ENCODE peak calls at places on chromosome 7, in five cellular contexts. X, H, S, E and K are unnamed samples.

GRCh38 chr7:44761207-44762161 is 12.8 kb downstream of the ZMIZ2 start:
- DNase-seq in H (peak; percentile 90), S (no peak), X (peak; percentile 75), E (no peak), K (peak; percentile 85)

GRCh38 chr7:116395125-116395791 is 104.3 kb upstream of the CAV2 start:
- DNase-seq in H (no peak), E (no peak), X (peak; percentile 95), S (no peak), K (no peak)

GRCh38 chr7:124688991-124689390 is 76.6 kb downstream of the GPR37 start:
- DNase-seq in H (no peak), S (no peak), X (no peak), E (no peak), K (no peak)

GRCh38 chr7:1533255-1533568 is 2.7 kb downstream of the MAFK start:
- DNase-seq in E (no peak), S (no peak), X (no peak), H (no peak), K (no peak)

GRCh38 chr7:13420711-13421110 is 568.8 kb downstream of the ETV1 start:
- DNase-seq in S (no peak), E (no peak), X (no peak), H (no peak), K (no peak)

GRCh38 chr7:65307651-65308299 is 65.9 kb upstream of the ZNF92 start:
- DNase-seq in H (peak; percentile 46), S (peak; percentile 37), X (peak; percentile 62), E (peak; percentile 52), K (peak; percentile 18)

GRCh38 chr7:133029463-133029862 is 52.4 kb downstream of the CHCHD3 start:
- DNase-seq in S (no peak), H (no peak), X (no peak), E (no peak), K (no peak)

GRCh38 chr7:53661645-53662217 is 626.3 kb downstream of the POM121L12 start:
- DNase-seq in E (no peak), H (no peak), S (no peak), X (no peak), K (no peak)

GRCh38 chr7:29442146-29442545 is 121.5 kb upstream of the PRR15 start:
- DNase-seq in E (no peak), S (no peak), X (peak; percentile 76), H (no peak), K (no peak)

GRCh38 chr7:26078437-26079362 is 73.3 kb upstream of the NFE2L3 start:
- DNase-seq in E (peak; percentile 91), S (peak; percentile 82), X (peak; percentile 48), H (peak; percentile 76), K (peak; percentile 62)

GRCh38 chr7:107179326-107180163 is 10.7 kb downstream of the HBP1 start:
- DNase-seq in H (peak; percentile 26), X (peak; percentile 55), E (no peak), S (no peak), K (no peak)

GRCh38 chr7:90250601-90251303 is 5.8 kb downstream of the CFAP69 start:
- DNase-seq in S (no peak), X (no peak), H (no peak), E (no peak), K (no peak)
- H3K27ac ChIP-seq in S (no peak overlapping the region), X (no peak overlapping the region), H (no peak overlapping the region), E (no peak overlapping the region), K (peak overlapping the region; percentile 21)

GRCh38 chr7:92634924-92635519 is 44.8 kb upstream of the FAM133B start:
- DNase-seq in E (peak; percentile 17), S (no peak), X (peak; percentile 49), H (peak; percentile 37), K (peak; percentile 26)
- H3K27ac ChIP-seq in E (peak overlapping the region; percentile 31), S (no peak overlapping the region), X (no peak overlapping the region), H (peak overlapping the region; percentile 51), K (no peak overlapping the region)

DNA sequence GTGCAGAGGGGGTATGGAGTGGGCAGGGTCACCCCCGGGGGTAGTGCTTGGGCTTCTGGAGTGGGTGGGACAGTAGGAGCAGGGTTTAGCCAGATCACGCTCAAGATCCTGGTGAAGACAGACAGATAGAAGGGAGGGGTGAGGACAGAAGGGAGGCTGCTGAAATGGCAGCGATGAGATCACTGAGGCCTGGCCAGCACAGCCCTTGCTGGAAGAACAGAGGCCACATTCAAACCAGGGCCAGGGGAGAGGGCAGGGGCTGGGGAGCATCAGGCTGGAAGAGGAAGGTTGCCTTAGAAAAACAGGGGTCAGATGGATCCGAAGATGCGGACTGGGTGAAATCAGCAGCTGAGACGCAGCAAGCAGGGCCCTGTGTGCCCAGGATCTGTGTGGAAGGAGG is 105.9 kb downstream of the GRB10 start:
- DNase-seq in E (no peak), S (no peak), H (no peak), X (no peak), K (no peak)
- H3K27ac ChIP-seq in E (no peak overlapping the region), S (no peak overlapping the region), H (no peak overlapping the region), X (no peak overlapping the region), K (peak overlapping the region; percentile 63)

DNA sequence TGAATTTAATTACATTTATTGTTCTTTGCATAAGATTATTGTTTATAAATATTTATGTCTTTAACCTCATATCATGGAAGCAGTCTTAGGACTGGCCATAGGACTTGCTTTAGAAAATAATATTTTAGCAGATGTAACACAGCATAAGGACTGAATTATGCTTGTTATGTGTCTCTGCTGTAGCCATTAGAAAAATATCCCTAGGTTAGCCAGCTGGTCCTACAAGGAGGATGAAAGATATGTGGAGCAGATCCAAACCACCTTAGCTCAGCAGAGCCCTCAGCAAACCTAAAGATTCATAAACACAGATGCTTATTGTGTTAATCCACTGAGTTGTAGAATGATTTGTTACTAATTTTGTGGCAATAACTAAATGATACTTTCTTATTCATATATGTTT is 166.0 kb upstream of the COL1A2 start:
- DNase-seq in X (no peak), E (no peak), S (no peak), H (no peak), K (no peak)
- H3K27ac ChIP-seq in X (no peak overlapping the region), E (no peak overlapping the region), S (no peak overlapping the region), H (no peak overlapping the region), K (no peak overlapping the region)

GRCh38 chr7:37694208-37695080 is 10.9 kb downstream of the GPR141 start:
- DNase-seq in X (no peak), S (no peak), H (no peak), E (no peak), K (no peak)
- H3K27ac ChIP-seq in X (no peak overlapping the region), S (no peak overlapping the region), H (no peak overlapping the region), E (no peak overlapping the region), K (no peak overlapping the region)

GRCh38 chr7:105013283-105013817 is 655 bp upstream of the KMT2E start:
- DNase-seq in S (peak; percentile 95), E (peak; percentile 97), H (peak; percentile 94), X (peak; percentile 87), K (peak; percentile 93)

GRCh38 chr7:105015631-105015965 is 1.6 kb downstream of the KMT2E start:
- DNase-seq in S (no peak), X (peak; percentile 28), E (peak; percentile 45), H (peak; percentile 72), K (peak; percentile 64)

GRCh38 chr7:105014725-105015630 is 973 bp downstream of the KMT2E start:
- DNase-seq in E (peak; percentile 78), X (peak; percentile 60), S (peak; percentile 42), H (peak; percentile 83), K (peak; percentile 69)

GRCh38 chr7:105012503-105013282 is 1.3 kb upstream of the KMT2E start:
- DNase-seq in H (peak; percentile 100), S (peak; percentile 100), X (peak; percentile 99), E (peak; percentile 98), K (peak; percentile 99)

DNA sequence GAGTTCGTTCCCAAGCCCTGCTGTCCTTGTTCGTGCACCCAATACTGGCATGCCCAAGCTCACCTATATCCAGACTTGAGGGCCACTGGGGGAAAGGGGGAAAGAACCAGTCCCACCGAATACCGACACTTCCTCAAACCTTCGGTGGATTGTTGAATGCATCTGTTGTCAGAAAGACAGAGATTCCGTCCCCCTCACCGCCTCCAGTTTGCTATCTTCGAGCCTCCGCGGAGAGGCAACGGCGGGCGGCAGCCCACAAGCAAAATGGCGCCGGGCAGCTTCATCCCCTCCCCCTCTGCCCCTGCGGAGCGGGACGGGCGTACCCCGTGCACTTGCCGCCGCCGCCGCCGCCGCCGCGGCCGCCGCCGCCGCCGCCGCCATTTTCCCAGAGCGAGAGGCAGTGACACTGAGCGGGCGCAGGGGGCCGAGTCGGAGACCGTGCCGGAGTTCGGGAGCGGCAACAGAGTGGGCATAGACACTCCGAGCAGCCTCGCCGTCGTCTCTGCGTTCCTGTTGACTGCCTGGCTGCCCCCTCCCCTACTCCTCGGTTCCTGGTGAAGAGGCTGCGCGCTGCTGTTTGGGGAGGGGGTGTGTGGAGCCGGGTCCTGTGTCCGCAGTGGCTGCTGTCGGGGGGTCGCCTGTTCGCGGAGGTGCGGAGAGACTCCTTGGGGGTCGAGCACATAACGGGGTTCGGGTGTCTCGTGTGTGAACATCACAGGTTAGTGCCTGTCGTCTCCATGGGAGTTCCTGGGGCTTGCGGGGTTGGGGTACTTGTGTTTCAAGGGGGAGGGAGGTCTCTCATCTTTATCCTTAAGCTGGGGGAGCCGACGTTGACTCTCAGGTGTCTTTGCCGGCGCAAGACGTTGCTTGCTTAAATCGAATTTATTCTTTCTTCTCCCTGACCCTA is at the start of gene KMT2E:
- DNase-seq in H (peak; percentile 91), E (peak; percentile 88), X (peak; percentile 69), S (peak; percentile 96), K (peak; percentile 83)
- H3K27ac ChIP-seq in H (peak within 1 kb of the TSS; percentile 99), E (peak within 1 kb of the TSS; percentile 98), X (peak within 1 kb of the TSS; percentile 99), S (peak within 1 kb of the TSS; percentile 97), K (peak within 1 kb of the TSS; percentile 98)

GRCh38 chr7:79453266-79453557 is 255 bp downstream of the MAGI2 start:
- DNase-seq in S (no peak), E (no peak), H (peak; percentile 17), X (no peak), K (no peak)
- H3K27ac ChIP-seq in S (no peak overlapping the region), E (no peak overlapping the region), H (peak overlapping the region; percentile 77), X (peak overlapping the region; percentile 85), K (peak overlapping the region; percentile 82)

GRCh38 chr7:41148521-41148951 is 554.4 kb downstream of the INHBA start:
- DNase-seq in H (no peak), X (peak; percentile 89), S (no peak), E (no peak), K (no peak)
- H3K27ac ChIP-seq in H (no peak overlapping the region), X (no peak overlapping the region), S (no peak overlapping the region), E (no peak overlapping the region), K (no peak overlapping the region)

GRCh38 chr7:131827421-131827820 is 271.0 kb upstream of the PODXL start:
- DNase-seq in X (no peak), E (no peak), H (no peak), S (no peak), K (no peak)

GRCh38 chr7:131826960-131827359 is 270.5 kb upstream of the PODXL start:
- DNase-seq in S (no peak), H (no peak), E (no peak), X (no peak), K (no peak)

GRCh38 chr7:131835141-131835540 is 278.7 kb upstream of the PODXL start:
- DNase-seq in H (no peak), S (no peak), X (no peak), E (no peak), K (no peak)

GRCh38 chr7:131829911-131830310 is 273.5 kb upstream of the PODXL start:
- DNase-seq in E (no peak), S (no peak), H (no peak), X (no peak), K (no peak)

GRCh38 chr7:131830681-131831080 is 274.3 kb upstream of the PODXL start:
- DNase-seq in S (no peak), H (no peak), X (no peak), E (no peak), K (no peak)
- H3K27ac ChIP-seq in S (no peak overlapping the region), H (no peak overlapping the region), X (no peak overlapping the region), E (no peak overlapping the region), K (no peak overlapping the region)